ENCODE peak calls at places on chromosomes 6 and 20, in eight cellular contexts. S is NCI-H460, F is DMS153, U is RWPE1, Y is NCI-H1417, V is EL, R is germinal center, J is neural progenitor cell. O is an unnamed sample.

GRCh38 chr20:48556956-48557355 is 270.8 kb downstream of the PREX1 start:
- DNase-seq in S (no peak), F (no peak), U (no peak), Y (no peak), V (no peak), R (no peak), J (peak), O (no peak)

GRCh38 chr20:34368547-34368946 is 5.5 kb downstream of the ITCH start:
- DNase-seq in S (no peak), F (no peak), U (no peak), Y (no peak), V (no peak), R (no peak), J (no peak), O (no peak)

GRCh38 chr6:73803562-73804221 is 107.7 kb downstream of the CD109 start:
- DNase-seq in S (peak), F (peak), U (peak), Y (no peak), V (peak), R (no peak), J (peak), O (peak)

GRCh38 chr20:49573900-49574416 is 6.0 kb upstream of the PTGIS start:
- DNase-seq in S (no peak), F (no peak), U (no peak), Y (no peak), V (peak), R (no peak), J (no peak), O (no peak)

GRCh38 chr20:12051206-12052163 is 133.8 kb downstream of the BTBD3 start:
- DNase-seq in S (no peak), F (no peak), U (no peak), Y (no peak), V (no peak), R (no peak), J (no peak), O (no peak)

GRCh38 chr6:44431118-44431725 is 43.7 kb downstream of the CDC5L start:
- DNase-seq in S (peak), F (no peak), U (peak), Y (peak), V (peak), R (peak), J (peak), O (peak)

GRCh38 chr6:43091592-43091991 is 15.5 kb downstream of the PTK7 start:
- DNase-seq in S (no peak), F (no peak), U (no peak), Y (no peak), V (no peak), R (no peak), J (no peak), O (no peak)

GRCh38 chr6:116412270-116412669 is 41.5 kb downstream of the DSE start:
- DNase-seq in S (no peak), F (no peak), U (no peak), Y (no peak), V (peak), R (no peak), J (no peak), O (no peak)

O was measured in WTC11.